ENCODE peak calls at places on chromosome 12, in five cellular contexts. D is uterus, G is hepatocyte, R is cardiac fibroblast, X is natural killer cell. S is an unnamed sample.

GRCh38 chr12:78181544-78182162 is 351.0 kb downstream of the NAV3 start:
- DNase-seq in D (no peak), G (peak; percentile 49), R (peak; percentile 63), X (no peak), S (peak; percentile 59)

GRCh38 chr12:6532051-6532926 is 2.0 kb upstream of the GAPDH start:
- DNase-seq in D (peak; percentile 65), G (peak; percentile 91), R (peak; percentile 95), X (peak; percentile 53), S (peak; percentile 89)

GRCh38 chr12:40016960-40017359 is 88.9 kb downstream of the SLC2A13 start:
- DNase-seq in D (no peak), G (peak; percentile 42), R (peak; percentile 88), X (no peak), S (no peak)

GRCh38 chr12:6294533-6295186 is 15.8 kb upstream of the PLEKHG6 start:
- DNase-seq in D (no peak), G (no peak), R (no peak), X (no peak), S (peak; percentile 75)

GRCh38 chr12:2075558-2076195 is 22.9 kb downstream of the CACNA1C start:
- DNase-seq in D (no peak), G (no peak), R (no peak), X (no peak), S (no peak)

GRCh38 chr12:52399756-52400155 is 6.4 kb downstream of the KRT82 start:
- DNase-seq in D (no peak), G (no peak), R (no peak), X (no peak), S (no peak)

GRCh38 chr12:93964936-93965335 is 183.4 kb upstream of the PLXNC1 start:
- DNase-seq in D (no peak), G (no peak), R (no peak), X (no peak), S (no peak)

GRCh38 chr12:96359328-96359727 is 40.9 kb downstream of the CDK17 start:
- DNase-seq in D (no peak), G (no peak), R (no peak), X (no peak), S (no peak)

GRCh38 chr12:116540617-116541152 is 18.5 kb upstream of the MAP1LC3B2 start:
- DNase-seq in D (no peak), G (no peak), R (peak; percentile 51), X (no peak), S (no peak)

GRCh38 chr12:131011165-131012079 is 57.7 kb downstream of the ADGRD1 start:
- DNase-seq in D (peak; percentile 57), G (no peak), R (no peak), X (no peak), S (no peak)

GRCh38 chr12:132771126-132771838 is 9.7 kb upstream of the ANKLE2 start:
- DNase-seq in D (no peak), G (no peak), R (no peak), X (no peak), S (no peak)

GRCh38 chr12:102326987-102327386 is 129.4 kb upstream of the PMCH start:
- DNase-seq in D (no peak), G (no peak), R (no peak), X (no peak), S (no peak)

GRCh38 chr12:54701940-54702592 is 53.9 kb upstream of the DCD start:
- DNase-seq in D (no peak), G (peak; percentile 66), R (peak; percentile 62), X (no peak), S (no peak)

GRCh38 chr12:110656071-110656655 is 32.8 kb downstream of the HVCN1 start:
- DNase-seq in D (no peak), G (no peak), R (no peak), X (no peak), S (no peak)

GRCh38 chr12:130434560-130434959 is 96.9 kb downstream of the PIWIL1 start:
- DNase-seq in D (no peak), G (no peak), R (no peak), X (no peak), S (no peak)

GRCh38 chr12:19220205-19220604 is 90.7 kb downstream of the PLEKHA5 start:
- DNase-seq in D (no peak), G (no peak), R (peak; percentile 83), X (no peak), S (no peak)

GRCh38 chr12:66836623-66837310 is 157.9 kb upstream of the GRIP1 start:
- DNase-seq in D (no peak), G (no peak), R (no peak), X (no peak), S (no peak)

GRCh38 chr12:41402804-41403203 is 214.7 kb downstream of the PDZRN4 start:
- DNase-seq in D (no peak), G (no peak), R (no peak), X (no peak), S (no peak)

GRCh38 chr12:122123051-122123760 is 44.6 kb downstream of the MLXIP start:
- DNase-seq in D (peak; percentile 79), G (peak; percentile 84), R (peak; percentile 70), X (peak; percentile 53), S (peak; percentile 96)

DNA sequence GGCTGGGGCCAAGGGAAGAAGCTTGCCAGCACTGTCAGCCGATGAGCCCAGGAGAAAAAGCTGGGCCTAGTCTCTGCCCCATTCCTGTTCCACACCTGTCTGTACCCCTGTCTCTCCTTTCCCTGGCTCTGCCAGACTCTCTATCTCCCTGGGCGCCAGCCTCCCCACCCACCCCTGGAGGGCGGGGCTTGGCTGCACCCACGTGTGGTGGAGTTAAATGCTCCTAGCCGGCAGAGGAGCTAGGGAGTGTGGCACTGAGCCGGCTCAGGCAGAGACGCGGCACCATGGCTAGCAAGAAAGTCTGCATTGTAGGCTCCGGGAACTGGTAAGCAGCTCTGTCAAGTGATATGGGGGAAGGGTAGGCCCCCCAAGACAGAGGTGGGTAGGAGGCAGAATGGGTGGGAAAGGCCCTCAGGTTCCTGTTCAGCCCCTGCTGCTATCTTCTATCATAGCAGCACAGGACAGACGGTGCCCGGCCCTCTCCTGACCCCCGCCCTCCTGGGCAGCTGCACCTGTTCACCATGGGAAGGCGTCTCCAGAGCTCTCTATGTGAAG is at the start of gene GPD1:
- DNase-seq in D (peak; percentile 62), G (peak; percentile 92), R (peak; percentile 55), X (no peak), S (peak; percentile 89)
- TF ChIP-seq CTCF in D (no peak), G (no peak), R (no peak), X (no peak), S (no peak)

DNA sequence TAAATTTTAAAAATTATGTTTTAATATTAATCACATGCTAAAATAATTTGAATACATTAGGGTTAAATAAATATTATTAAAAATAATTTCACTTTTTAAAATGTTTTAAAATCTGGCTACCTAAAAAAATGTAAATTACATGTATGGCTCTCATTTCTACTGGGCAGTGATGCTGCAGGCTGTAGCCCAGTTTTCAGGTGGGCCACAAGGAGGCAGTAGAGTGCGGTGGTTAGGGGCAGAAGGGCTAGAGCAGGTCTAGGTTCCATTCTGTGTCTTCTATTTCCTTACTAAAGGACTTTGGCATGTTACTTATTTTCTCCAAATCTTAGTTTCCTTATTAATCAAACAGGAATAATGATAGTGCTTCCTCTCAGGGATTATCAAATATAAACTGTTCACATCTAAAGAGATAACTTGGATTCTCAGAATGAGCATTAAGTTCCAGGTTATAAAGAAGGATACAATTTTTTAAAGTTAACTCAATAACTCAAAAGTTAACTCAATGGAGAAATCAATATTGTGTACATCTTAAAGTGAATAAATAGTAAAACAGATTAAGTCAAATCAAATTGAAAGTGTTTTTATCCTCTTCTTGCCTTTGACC is 54.9 kb upstream of the OVCH1 start:
- DNase-seq in D (peak; percentile 52), G (peak; percentile 78), R (peak; percentile 74), X (peak; percentile 37), S (peak; percentile 93)
- TF ChIP-seq CTCF in D (peak; percentile 65), G (peak; percentile 85), R (peak; percentile 97), X (peak; percentile 71), S (peak; percentile 100)

GRCh38 chr12:120346031-120346430 is 18.5 kb upstream of the PLA2G1B start:
- DNase-seq in D (no peak), G (no peak), R (no peak), X (no peak), S (no peak)
- TF ChIP-seq CTCF in D (no peak), G (no peak), R (no peak), X (no peak), S (no peak)

GRCh38 chr12:65215449-65215848 is 46.1 kb downstream of the LEMD3 start:
- DNase-seq in D (no peak), G (no peak), R (no peak), X (no peak), S (no peak)
- TF ChIP-seq CTCF in D (no peak), G (no peak), R (no peak), X (no peak), S (no peak)

DNA sequence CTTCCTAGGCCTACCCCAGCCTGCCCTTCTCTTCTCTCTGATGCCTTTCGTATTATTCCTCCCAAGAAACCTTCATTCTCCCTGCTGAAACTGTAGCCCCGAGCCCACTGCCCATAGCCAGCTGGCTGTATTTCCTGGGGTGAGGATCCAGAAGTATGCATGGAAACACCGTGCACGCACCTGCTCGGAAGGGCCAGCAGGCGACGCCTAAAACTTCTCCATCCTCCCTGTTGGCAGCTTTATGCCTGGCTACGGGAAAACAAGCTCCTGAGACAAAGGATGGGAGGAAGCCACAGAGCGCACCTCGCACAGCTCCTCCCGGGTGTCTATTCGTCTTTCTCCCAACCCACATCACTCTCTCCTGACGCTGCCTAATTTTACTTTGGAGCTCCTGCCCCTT is 69.0 kb upstream of the CAPRIN2 start:
- DNase-seq in D (no peak), G (no peak), R (no peak), X (no peak), S (peak; percentile 57)
- TF ChIP-seq CTCF in D (no peak), G (no peak), R (no peak), X (no peak), S (peak; percentile 43)

DNA sequence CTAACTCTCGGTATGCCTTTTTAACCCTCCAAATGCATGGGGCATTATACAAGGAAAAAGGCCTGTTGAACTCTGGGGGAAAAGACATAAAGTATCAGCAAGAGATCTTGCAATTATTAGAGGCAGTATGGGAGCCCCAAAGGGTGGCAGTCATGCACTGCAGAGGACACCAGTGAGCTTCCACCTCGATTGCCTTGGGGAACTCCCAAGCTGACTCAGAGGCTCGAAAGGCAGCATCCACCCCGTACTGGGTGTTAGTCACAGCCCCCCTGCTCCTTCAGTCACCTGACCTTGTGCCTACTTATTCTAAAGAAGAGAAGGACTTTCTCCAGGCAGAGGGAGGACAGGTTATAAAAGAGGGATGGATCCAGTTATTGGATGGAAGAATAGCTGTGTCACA is 781.4 kb upstream of the TMEM132C start:
- DNase-seq in D (no peak), G (peak; percentile 77), R (no peak), X (no peak), S (peak; percentile 63)
- TF ChIP-seq CTCF in D (no peak), G (peak; percentile 37), R (peak; percentile 40), X (no peak), S (peak; percentile 38)